ENCODE peak calls at places on chromosomes 12 and 14, in eight cellular contexts. X is Daoy, U is fibroblast of lung, O is upper lobe of right lung, B is GF-D8, Z is GOT3, D is NCI-H460, Y is KG1. W is an unnamed sample.

GRCh38 chr12:132908145-132909029 is 21.0 kb upstream of the CHFR start:
- DNase-seq in X (peak), U (peak), O (peak), B (no peak), Z (peak), D (peak), Y (peak), W (peak)

GRCh38 chr12:90909069-90909676 is 45.8 kb downstream of the CCER1 start:
- DNase-seq in X (no peak), U (peak), O (no peak), B (no peak), Z (no peak), D (peak), Y (no peak), W (peak)

GRCh38 chr14:100283984-100284881 is 22.0 kb downstream of the SLC25A29 start:
- DNase-seq in X (no peak), U (no peak), O (peak), B (no peak), Z (no peak), D (no peak), Y (no peak), W (no peak)

GRCh38 chr12:69464433-69464832 is 5.8 kb upstream of the FRS2 start:
- DNase-seq in X (no peak), U (no peak), O (no peak), B (no peak), Z (no peak), D (no peak), Y (no peak), W (no peak)

GRCh38 chr14:96756745-96757144 is 40.4 kb upstream of the VRK1 start:
- DNase-seq in X (no peak), U (no peak), O (no peak), B (no peak), Z (no peak), D (no peak), Y (no peak), W (no peak)

GRCh38 chr14:69863083-69863482 is 16.1 kb upstream of the SMOC1 start:
- DNase-seq in X (no peak), U (no peak), O (no peak), B (no peak), Z (no peak), D (no peak), Y (no peak), W (no peak)

GRCh38 chr14:91300283-91300841 is 55.9 kb upstream of the GPR68 start:
- DNase-seq in X (no peak), U (peak), O (no peak), B (no peak), Z (no peak), D (no peak), Y (no peak), W (no peak)

GRCh38 chr14:63045234-63045611 is at the start of gene KCNH5:
- DNase-seq in X (peak), U (peak), O (no peak), B (no peak), Z (no peak), D (peak), Y (no peak), W (no peak)

GRCh38 chr14:57921377-57921776 is 55.5 kb upstream of the SLC35F4 start:
- DNase-seq in X (no peak), U (no peak), O (no peak), B (no peak), Z (no peak), D (no peak), Y (no peak), W (no peak)

GRCh38 chr12:253116-253831 is 9.4 kb downstream of the SLC6A13 start:
- DNase-seq in X (no peak), U (no peak), O (no peak), B (no peak), Z (no peak), D (no peak), Y (no peak), W (no peak)

GRCh38 chr14:32820182-32820581 is 118.5 kb upstream of the NPAS3 start:
- DNase-seq in X (no peak), U (no peak), O (no peak), B (no peak), Z (no peak), D (no peak), Y (no peak), W (no peak)

GRCh38 chr14:100587248-100587762 is at the start of gene BEGAIN:
- DNase-seq in X (no peak), U (no peak), O (no peak), B (no peak), Z (no peak), D (no peak), Y (no peak), W (no peak)

GRCh38 chr12:42421844-42422779 is 96.1 kb downstream of the PPHLN1 start:
- DNase-seq in X (peak), U (peak), O (no peak), B (peak), Z (no peak), D (peak), Y (no peak), W (no peak)

GRCh38 chr14:97703006-97703760 is 906.0 kb downstream of the VRK1 start:
- DNase-seq in X (no peak), U (no peak), O (no peak), B (no peak), Z (no peak), D (no peak), Y (no peak), W (no peak)

GRCh38 chr12:93803408-93803807 is 126.2 kb downstream of the CRADD start:
- DNase-seq in X (peak), U (peak), O (no peak), B (no peak), Z (no peak), D (no peak), Y (no peak), W (no peak)

GRCh38 chr14:67405771-67406170 is 6.2 kb downstream of the PLEK2 start:
- DNase-seq in X (no peak), U (no peak), O (no peak), B (no peak), Z (no peak), D (no peak), Y (no peak), W (no peak)

GRCh38 chr14:103653802-103654201 is 24.8 kb downstream of the KLC1 start:
- DNase-seq in X (no peak), U (no peak), O (no peak), B (no peak), Z (no peak), D (no peak), Y (no peak), W (no peak)

GRCh38 chr12:90622431-90622830 is 332.5 kb downstream of the CCER1 start:
- DNase-seq in X (no peak), U (peak), O (no peak), B (no peak), Z (no peak), D (peak), Y (no peak), W (no peak)

GRCh38 chr14:74577948-74578275 is 34.1 kb downstream of the LTBP2 start:
- DNase-seq in X (no peak), U (no peak), O (no peak), B (no peak), Z (no peak), D (no peak), Y (no peak), W (no peak)

GRCh38 chr12:96327346-96327745 is 72.9 kb downstream of the CDK17 start:
- DNase-seq in X (no peak), U (no peak), O (no peak), B (no peak), Z (no peak), D (no peak), Y (no peak), W (no peak)

GRCh38 chr12:52945389-52946232 is 3.3 kb upstream of the KRT18 start:
- DNase-seq in X (peak), U (peak), O (peak), B (no peak), Z (no peak), D (no peak), Y (no peak), W (no peak)

GRCh38 chr12:14949631-14950030 is 11.3 kb upstream of the ERP27 start:
- DNase-seq in X (no peak), U (no peak), O (no peak), B (no peak), Z (no peak), D (no peak), Y (no peak), W (no peak)

GRCh38 chr12:108622425-108622824 is 11.3 kb downstream of the SELPLG start:
- DNase-seq in X (peak), U (peak), O (no peak), B (no peak), Z (no peak), D (no peak), Y (no peak), W (no peak)

GRCh38 chr14:64117671-64118402 is 176.3 kb downstream of the ESR2 start:
- DNase-seq in X (peak), U (peak), O (no peak), B (no peak), Z (no peak), D (peak), Y (no peak), W (no peak)

GRCh38 chr12:56158029-56158925 is at the start of gene MYL6:
- DNase-seq in X (peak), U (peak), O (peak), B (peak), Z (peak), D (peak), Y (peak), W (peak)

W was measured in SK-N-MC.